ENCODE peak calls at places on chromosomes 4 and X, in four cellular contexts. T is GM12891, Y is K562, P is GM12878. M is an unnamed sample.

GRCh38 chrX:134181261-134181660 is 55.7 kb upstream of the CCDC160 start:
- DNase-seq in T (no peak), Y (no peak), P (no peak), M (no peak)

GRCh38 chr4:112173593-112174559 is 28.6 kb downstream of the FAM241A start:
- DNase-seq in T (no peak), Y (no peak), P (no peak), M (no peak)

GRCh38 chrX:139126493-139126892 is 404.0 kb upstream of the F9 start:
- DNase-seq in T (peak; percentile 0), Y (peak; percentile 64), P (no peak), M (peak; percentile 21)

GRCh38 chr4:85005865-85006377 is 39.4 kb upstream of the WDFY3 start:
- DNase-seq in T (no peak), Y (no peak), P (no peak), M (no peak)

GRCh38 chr4:88745581-88746163 is 48.0 kb upstream of the NAP1L5 start:
- DNase-seq in T (no peak), Y (no peak), P (no peak), M (no peak)

GRCh38 chr4:4866124-4866832 is 6.8 kb downstream of the MSX1 start:
- DNase-seq in T (no peak), Y (no peak), P (no peak), M (no peak)

GRCh38 chr4:72809208-72809607 is 240.2 kb upstream of the ADAMTS3 start:
- DNase-seq in T (no peak), Y (no peak), P (no peak), M (no peak)

GRCh38 chr4:150244600-150244999 is 166.4 kb downstream of the DCLK2 start:
- DNase-seq in T (no peak), Y (no peak), P (no peak), M (no peak)

GRCh38 chr4:184306949-184307348 is 89.3 kb upstream of the ENPP6 start:
- DNase-seq in T (no peak), Y (no peak), P (no peak), M (no peak)

GRCh38 chrX:129795584-129795983 is 15.8 kb downstream of the SASH3 start:
- DNase-seq in T (no peak), Y (no peak), P (no peak), M (no peak)

GRCh38 chr4:184453402-184454160 is 20.8 kb downstream of the IRF2 start:
- DNase-seq in T (peak; percentile 35), Y (no peak), P (no peak), M (peak; percentile 82)

GRCh38 chrX:12970691-12971202 is 4.2 kb upstream of the TMSB4X start:
- DNase-seq in T (no peak), Y (no peak), P (peak; percentile 55), M (no peak)

GRCh38 chr4:55001538-55001937 is 123.9 kb downstream of the KDR start:
- DNase-seq in T (no peak), Y (no peak), P (no peak), M (no peak)

GRCh38 chr4:41205130-41205529 is 9.2 kb downstream of the APBB2 start:
- DNase-seq in T (no peak), Y (no peak), P (no peak), M (no peak)

GRCh38 chr4:114019972-114020358 is 40.5 kb upstream of the ARSJ start:
- DNase-seq in T (no peak), Y (no peak), P (no peak), M (no peak)

DNA sequence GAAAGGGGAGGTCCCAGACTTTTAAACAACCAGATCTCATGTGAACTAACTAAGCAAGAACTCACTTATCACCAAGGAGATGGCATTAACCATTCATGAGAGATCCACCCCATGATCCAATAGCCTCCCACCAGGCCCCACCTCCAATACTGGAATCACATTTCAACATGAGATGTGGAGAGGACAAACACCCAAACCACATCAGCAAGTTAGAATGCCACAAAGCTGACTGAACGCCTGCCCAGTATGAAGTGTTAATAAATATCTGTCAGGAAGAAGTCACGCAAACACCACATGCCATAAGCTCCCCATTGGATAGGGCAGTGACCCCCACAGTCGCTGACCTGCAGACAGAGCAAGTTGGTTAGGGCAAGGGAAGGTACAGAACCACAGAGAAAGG is 14.3 kb downstream of the SLC10A6 start:
- DNase-seq in T (no peak), Y (no peak), P (no peak), M (no peak)
- TF ChIP-seq SPI1 in T (no peak), Y (no peak), P (no peak), M (no peak)

GRCh38 chr4:145736241-145736831 is 56.4 kb downstream of the C4orf51 start:
- DNase-seq in T (no peak), Y (no peak), P (no peak), M (no peak)
- TF ChIP-seq SPI1 in T (no peak), Y (no peak), P (no peak), M (no peak)

GRCh38 chr4:145101091-145101490 is 3.0 kb downstream of the ABCE1 start:
- DNase-seq in T (no peak), Y (no peak), P (no peak), M (no peak)
- TF ChIP-seq SPI1 in T (no peak), Y (no peak), P (no peak), M (no peak)

GRCh38 chrX:132040066-132040465 is 17.0 kb downstream of the STK26 start:
- DNase-seq in T (no peak), Y (no peak), P (no peak), M (no peak)

GRCh38 chrX:132037479-132037993 is 14.4 kb downstream of the STK26 start:
- DNase-seq in T (no peak), Y (no peak), P (no peak), M (no peak)

GRCh38 chrX:132044953-132045352 is 21.9 kb downstream of the STK26 start:
- DNase-seq in T (no peak), Y (peak; percentile 12), P (no peak), M (no peak)

GRCh38 chrX:132043977-132044376 is 20.9 kb downstream of the STK26 start:
- DNase-seq in T (no peak), Y (no peak), P (no peak), M (no peak)

GRCh38 chrX:132041016-132041415 is 17.9 kb downstream of the STK26 start:
- DNase-seq in T (no peak), Y (no peak), P (no peak), M (no peak)
- TF ChIP-seq SPI1 in T (no peak), Y (no peak), P (no peak), M (no peak)

GRCh38 chr4:2827874-2828751 is 15.5 kb upstream of the ADD1 start:
- DNase-seq in T (peak; percentile 5), Y (no peak), P (no peak), M (no peak)
- TF ChIP-seq SPI1 in T (no peak), Y (no peak), P (no peak), M (no peak)

GRCh38 chr4:122619583-122619982 is 1.3 kb downstream of the IL21 start:
- DNase-seq in T (no peak), Y (no peak), P (no peak), M (no peak)

GRCh38 chr4:122614621-122615020 is 6.2 kb downstream of the IL21 start:
- DNase-seq in T (no peak), Y (no peak), P (no peak), M (no peak)

GRCh38 chr4:122621010-122621616 is at the start of gene IL21:
- DNase-seq in T (no peak), Y (no peak), P (no peak), M (no peak)

GRCh38 chr4:122616910-122617596 is 3.8 kb downstream of the IL21 start:
- DNase-seq in T (no peak), Y (no peak), P (no peak), M (no peak)

DNA sequence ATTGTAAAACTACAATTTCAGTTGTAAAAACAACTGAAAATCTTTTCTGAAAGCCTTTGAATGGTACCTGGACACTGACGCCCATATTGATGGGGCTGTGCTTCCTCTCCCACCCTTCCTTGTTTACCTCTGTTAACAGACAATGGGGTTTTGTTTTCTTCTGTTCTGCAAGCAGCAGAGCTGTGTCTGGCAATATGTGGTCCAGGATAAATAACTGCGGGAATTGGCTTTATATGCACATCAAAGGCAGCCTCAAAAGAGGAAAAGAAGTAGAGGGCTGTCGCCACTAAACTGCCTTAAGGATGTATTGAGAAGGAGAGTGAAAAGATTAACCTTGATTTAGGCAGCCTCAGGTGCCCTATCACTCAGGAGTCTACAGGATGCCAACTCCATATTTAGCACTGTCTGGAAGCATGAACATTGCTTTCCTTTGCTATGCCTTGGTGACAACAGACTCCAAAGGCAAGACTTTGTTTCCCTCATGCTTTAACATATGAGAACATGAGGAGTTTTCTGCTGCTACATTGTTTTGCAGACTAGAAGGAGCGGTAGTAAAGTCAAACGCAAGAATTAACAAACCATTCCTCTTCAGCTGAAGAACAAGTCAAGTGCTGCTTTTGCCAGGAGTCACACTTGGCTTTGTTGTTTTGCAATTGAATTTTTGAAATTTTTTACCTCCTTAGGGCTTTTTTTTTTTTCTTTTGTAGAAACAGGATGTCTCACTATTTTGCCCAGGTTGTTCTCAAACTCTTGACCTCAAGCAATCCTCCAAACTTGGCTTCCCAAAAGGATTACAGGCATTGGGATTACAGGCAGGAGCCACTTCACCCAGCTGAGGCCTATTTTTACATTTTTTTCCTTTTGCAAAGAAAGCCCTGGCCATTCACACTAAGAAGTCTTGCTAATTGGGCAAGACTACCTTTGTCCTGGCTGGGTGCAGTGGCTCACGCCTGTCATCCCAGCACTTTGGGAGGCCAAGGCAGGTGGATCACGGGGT is 3.0 kb downstream of the IL21 start:
- DNase-seq in T (no peak), Y (no peak), P (no peak), M (no peak)
- TF ChIP-seq SPI1 in T (no peak), Y (no peak), P (no peak), M (no peak)

DNA sequence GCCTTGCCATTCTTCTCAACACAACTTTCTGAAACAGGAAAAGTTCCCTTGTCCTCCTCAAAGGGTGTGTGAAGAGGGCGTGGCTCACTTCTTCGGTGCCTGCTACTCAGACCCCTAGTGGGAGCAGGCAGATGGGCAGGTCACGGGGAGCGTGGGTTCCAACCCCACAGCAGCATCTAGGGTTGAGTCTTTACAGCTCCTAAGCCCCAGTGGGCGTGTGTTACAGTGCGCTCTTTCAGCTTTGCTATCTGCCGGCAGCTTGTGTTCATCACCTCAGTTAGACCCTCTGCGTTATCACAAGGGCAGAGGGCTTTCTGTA is 57.5 kb upstream of the KLF3 start:
- DNase-seq in T (no peak), Y (peak; percentile 30), P (no peak), M (no peak)
- TF ChIP-seq SPI1 in T (no peak), Y (no peak), P (no peak), M (no peak)

DNA sequence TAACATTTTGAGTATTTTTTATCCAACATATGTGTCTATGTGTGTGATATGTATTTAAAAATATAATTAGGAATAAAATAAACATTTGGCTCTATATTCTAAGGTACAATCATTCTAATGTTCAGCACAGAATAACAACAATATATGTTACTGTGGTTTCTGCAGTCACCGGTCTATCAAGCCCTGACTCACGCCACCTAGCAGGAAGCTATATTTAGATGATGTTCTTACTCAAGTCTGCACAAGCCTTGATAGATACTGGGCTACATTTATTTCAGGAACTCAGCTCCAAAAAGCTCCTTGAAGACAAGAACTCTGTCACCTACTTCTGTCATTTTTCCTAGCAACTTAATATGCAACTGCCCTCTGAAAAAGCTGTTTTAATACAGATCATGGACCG is 152.0 kb upstream of the FTHL17 start:
- DNase-seq in T (no peak), Y (no peak), P (no peak), M (no peak)
- TF ChIP-seq SPI1 in T (no peak), Y (no peak), P (no peak), M (no peak)

M was measured in HL-60.